ENCODE peak calls at places on chromosomes 3 and 15, in eight cellular contexts. X, Q, D, E, S, O, B and W are unnamed samples.
A peak's percentile ranks its signal among the peaks of the same experiment; 100 is the strongest.

GRCh38 chr3:39095146-39095677 is 12.2 kb downstream of the GORASP1 start:
- DNase-seq in B (no peak), D (no peak), S (no peak), E (no peak), X (no peak), Q (no peak), O (no peak), W (no peak)

GRCh38 chr3:157786216-157786615 is 283.0 kb upstream of the VEPH1 start:
- DNase-seq in S (no peak), Q (peak; percentile 80), E (no peak), B (peak; percentile 70), X (no peak), D (no peak), O (no peak), W (no peak)

GRCh38 chr15:89806217-89806564 is 8.5 kb downstream of the ANPEP start:
- DNase-seq in S (no peak), X (no peak), B (no peak), E (no peak), D (no peak), Q (no peak), O (no peak), W (no peak)

GRCh38 chr3:194517333-194517732 is 30.5 kb upstream of the ATP13A3 start:
- DNase-seq in X (no peak), S (no peak), Q (no peak), D (no peak), B (no peak), E (no peak), O (no peak), W (no peak)

GRCh38 chr3:16470590-16470989 is 42.9 kb downstream of the RFTN1 start:
- DNase-seq in D (no peak), O (no peak), E (no peak), S (no peak), Q (no peak), X (no peak), B (no peak), W (no peak)

GRCh38 chr3:42755681-42756578 is 17.1 kb downstream of the CCDC13 start:
- DNase-seq in B (peak; percentile 59), X (peak; percentile 38), O (no peak), E (peak; percentile 71), D (no peak), S (no peak), Q (peak; percentile 35), W (peak; percentile 23)

GRCh38 chr3:78701537-78701936 is 1066.3 kb downstream of the ROBO1 start:
- DNase-seq in B (no peak), D (no peak), X (no peak), S (no peak), Q (no peak), E (no peak), O (no peak), W (no peak)

GRCh38 chr3:47250309-47251060 is 32.1 kb downstream of the KIF9 start:
- DNase-seq in B (peak; percentile 45), D (no peak), S (peak; percentile 11), X (peak; percentile 23), E (peak; percentile 75), O (peak; percentile 33), Q (peak; percentile 16), W (peak; percentile 28)

GRCh38 chr3:177345049-177345972 is 148.0 kb upstream of the TBL1XR1 start:
- DNase-seq in E (peak; percentile 63), B (peak; percentile 92), Q (peak; percentile 90), S (peak; percentile 12), X (peak; percentile 71), O (peak; percentile 86), D (no peak), W (peak; percentile 82)

GRCh38 chr3:7779331-7779730 is 722.3 kb upstream of the LMCD1 start:
- DNase-seq in D (no peak), X (no peak), B (no peak), Q (no peak), S (no peak), E (no peak), O (no peak), W (no peak)

GRCh38 chr15:48177383-48177874 is 666 bp downstream of the MYEF2 start:
- DNase-seq in Q (peak; percentile 28), D (peak; percentile 11), E (no peak), B (peak; percentile 51), X (peak; percentile 48), S (no peak), O (no peak), W (no peak)

GRCh38 chr15:85785887-85786777 is 8.6 kb downstream of the KLHL25 start:
- DNase-seq in X (no peak), O (peak; percentile 57), B (no peak), Q (no peak), S (no peak), E (no peak), D (no peak), W (no peak)

GRCh38 chr15:73856458-73857192 is 16.7 kb upstream of the TBC1D21 start:
- DNase-seq in B (no peak), X (no peak), O (no peak), E (peak; percentile 31), S (no peak), Q (no peak), D (no peak), W (peak; percentile 51)

GRCh38 chr15:92097473-92098178 is 244.1 kb downstream of the SLCO3A1 start:
- DNase-seq in S (peak; percentile 65), D (peak; percentile 20), E (peak; percentile 85), B (peak; percentile 62), O (no peak), X (peak; percentile 69), Q (peak; percentile 9), W (peak; percentile 48)

GRCh38 chr3:171685116-171685895 is 125.0 kb downstream of the PLD1 start:
- DNase-seq in E (no peak), O (no peak), S (no peak), D (no peak), Q (no peak), B (no peak), X (no peak), W (no peak)

GRCh38 chr15:79065744-79066376 is 24.7 kb downstream of the RASGRF1 start:
- DNase-seq in E (no peak), B (no peak), O (no peak), X (no peak), Q (no peak), S (no peak), D (no peak), W (no peak)

GRCh38 chr3:28743843-28744242 is 395.2 kb upstream of the AZI2 start:
- DNase-seq in X (peak; percentile 6), Q (no peak), S (no peak), O (no peak), B (peak; percentile 2), D (no peak), E (no peak), W (no peak)

GRCh38 chr3:9915252-9916141 is 1.4 kb upstream of the IL17RC start:
- DNase-seq in Q (peak; percentile 62), D (no peak), S (peak; percentile 72), O (peak; percentile 76), X (peak; percentile 46), E (peak; percentile 64), B (peak; percentile 59), W (peak; percentile 74)

GRCh38 chr3:190027116-190027515 is 93.6 kb downstream of the P3H2 start:
- DNase-seq in S (no peak), D (no peak), Q (no peak), X (no peak), B (no peak), E (no peak), O (no peak), W (no peak)

GRCh38 chr3:187150599-187150998 is 11.3 kb upstream of the RPL39L start:
- DNase-seq in Q (no peak), X (peak; percentile 58), B (no peak), D (no peak), S (no peak), O (no peak), E (peak; percentile 59), W (peak; percentile 67)
- TF ChIP-seq CTCF in Q (no peak), X (peak; percentile 57), B (no peak), D (peak; percentile 41), S (no peak), O (no peak), E (peak; percentile 66), W (peak; percentile 44)

GRCh38 chr15:84783493-84784251 is 33.5 kb upstream of the ALPK3 start:
- DNase-seq in B (no peak), X (no peak), D (no peak), S (no peak), E (peak; percentile 78), Q (no peak), O (no peak), W (no peak)
- TF ChIP-seq CTCF in B (no peak), X (no peak), D (no peak), S (no peak), E (peak; percentile 65), Q (no peak), O (no peak), W (peak; percentile 25)

DNA sequence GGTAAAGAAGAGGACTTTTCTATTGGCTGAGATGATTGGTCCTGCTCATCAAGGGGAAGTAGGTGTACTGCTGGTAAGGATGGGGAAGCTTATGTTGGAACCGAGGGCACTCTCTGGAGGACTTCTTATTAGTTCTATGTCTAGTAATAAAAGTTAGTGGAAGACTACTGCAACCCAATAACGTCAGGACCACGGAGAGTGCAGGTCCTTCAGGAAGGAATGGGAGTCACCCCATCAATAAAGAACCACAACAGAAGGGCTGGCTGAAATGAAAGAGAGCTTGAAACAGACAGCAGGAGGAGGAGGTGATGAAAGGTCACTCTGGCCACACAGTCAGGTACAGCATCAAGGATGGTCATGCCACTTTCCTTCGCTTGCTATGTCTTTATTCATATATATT is 68.8 kb upstream of the PRR23E start:
- DNase-seq in Q (peak; percentile 4), O (no peak), S (no peak), B (peak; percentile 8), D (no peak), E (no peak), X (no peak), W (no peak)
- TF ChIP-seq CTCF in Q (no peak), O (no peak), S (no peak), B (no peak), D (no peak), E (peak; percentile 20), X (no peak), W (no peak)

DNA sequence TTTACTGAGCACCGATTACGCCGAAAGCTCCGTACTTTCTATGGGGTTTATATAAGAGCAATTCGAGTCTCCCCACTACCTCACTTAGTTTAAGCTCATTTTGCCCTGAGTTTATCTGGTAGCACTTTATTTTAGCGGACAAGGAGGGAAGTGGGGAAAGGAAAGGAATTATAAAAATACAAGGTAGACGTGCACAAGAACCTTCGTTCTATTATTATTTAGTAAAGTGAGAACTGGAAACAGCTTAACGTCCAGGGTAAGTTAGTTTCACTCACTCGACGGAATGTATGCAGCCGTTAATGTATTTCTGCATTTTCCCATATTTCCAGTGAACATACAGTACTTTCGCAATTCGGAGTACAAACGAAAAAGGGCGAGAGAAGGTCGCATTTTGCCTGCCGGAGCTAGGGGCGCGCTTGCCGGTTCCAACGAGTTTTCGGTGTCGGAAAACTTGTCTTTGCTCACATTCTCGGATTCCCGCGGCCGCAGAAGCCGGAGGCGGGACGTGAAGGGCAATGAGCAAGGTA is 1.2 kb upstream of the STT3B start:
- DNase-seq in S (no peak), D (no peak), X (peak; percentile 32), O (no peak), E (no peak), Q (no peak), B (no peak), W (no peak)
- TF ChIP-seq CTCF in S (no peak), D (peak; percentile 10), X (peak; percentile 27), O (no peak), E (peak; percentile 38), Q (peak; percentile 13), B (peak; percentile 27), W (peak; percentile 10)